ENCODE peak calls at places on chromosome 9, in ten cellular contexts. V is GM04504; O is central memory CD4-positive, alpha-beta T cell; S is fibroblast of the aortic adventitia; H is stimulated activated CD4-positive, alpha-beta T cell treated with anti-CD3 and anti-CD28 coated beads, Interleukin-1b, Interleukin-23, amount 100 ng/mL, for 4 hours; W is GM12865; R is colonic mucosa; P is astrocyte of the cerebellum; D is fibroblast of mammary gland; J is ELR. I is an unnamed sample.

GRCh38 chr9:4986783-4987182 is 1.7 kb downstream of the JAK2 start:
- DNase-seq in P (no peak), H (no peak), O (no peak), S (no peak), R (no peak), W (no peak), J (no peak), V (no peak), D (no peak), I (peak; percentile 2)

GRCh38 chr9:86926130-86926529 is 21.2 kb downstream of the GAS1 start:
- DNase-seq in W (no peak), R (no peak), S (no peak), O (no peak), V (peak; percentile 24), P (no peak), J (no peak), H (no peak), D (peak; percentile 66), I (no peak)

GRCh38 chr9:136835932-136836901 is 6.1 kb upstream of the AJM1 start:
- DNase-seq in R (no peak), D (no peak), V (no peak), P (no peak), H (no peak), W (no peak), S (no peak), J (no peak), O (no peak), I (no peak)

GRCh38 chr9:131030978-131031641 is 22.1 kb downstream of the LAMC3 start:
- DNase-seq in D (no peak), O (no peak), J (no peak), P (no peak), W (no peak), R (no peak), V (no peak), H (no peak), S (no peak), I (no peak)

GRCh38 chr9:68805890-68806517 is 101.0 kb downstream of the PIP5K1B start:
- DNase-seq in S (no peak), V (no peak), O (no peak), H (no peak), W (peak; percentile 24), P (no peak), R (no peak), J (no peak), D (no peak), I (no peak)

GRCh38 chr9:86546712-86547111 is 192.5 kb upstream of the TUT7 start:
- DNase-seq in P (no peak), D (no peak), V (no peak), S (no peak), H (no peak), J (no peak), R (no peak), W (no peak), O (no peak), I (no peak)

GRCh38 chr9:107942870-107943269 is 453.3 kb upstream of the KLF4 start:
- DNase-seq in S (no peak), H (no peak), D (peak; percentile 31), P (no peak), O (no peak), V (no peak), J (peak; percentile 9), W (peak; percentile 44), R (no peak), I (no peak)

GRCh38 chr9:71646131-71646530 is 122.2 kb downstream of the CEMIP2 start:
- DNase-seq in O (no peak), D (no peak), S (no peak), J (no peak), H (no peak), V (no peak), R (no peak), W (no peak), P (no peak), I (no peak)

GRCh38 chr9:6215562-6215961 is at the start of gene IL33:
- DNase-seq in W (no peak), V (no peak), S (peak; percentile 86), D (peak; percentile 46), O (no peak), P (no peak), R (no peak), H (no peak), J (no peak), I (no peak)

I was measured in RKO.